ENCODE peak calls at places on chromosomes 3 and 15, in six cellular contexts. K is iPS-NIHi11, F is GM18507, H is amniotic stem cell, A is NCI-H1694 treated with DMSO at 0.1 percent for 48 hours, M is RKO. I is an unnamed sample.

GRCh38 chr3:193354423-193354822 is 24.1 kb downstream of the ATP13A5 start:
- DNase-seq in H (no peak), F (no peak), K (no peak), A (no peak), M (no peak), I (no peak)

GRCh38 chr3:105904683-105905320 is 36.0 kb upstream of the CBLB start:
- DNase-seq in A (no peak), K (no peak), H (no peak), M (no peak), F (no peak), I (no peak)

GRCh38 chr3:50235716-50236483 is at the start of gene GNAI2:
- DNase-seq in F (peak), H (peak), A (peak), K (peak), M (peak), I (peak)

GRCh38 chr3:100060685-100061484 is 53.4 kb downstream of the FILIP1L start:
- DNase-seq in M (no peak), F (no peak), H (no peak), K (no peak), A (no peak), I (no peak)

GRCh38 chr3:160577093-160577492 is 11.7 kb upstream of the KPNA4 start:
- DNase-seq in M (no peak), K (no peak), H (no peak), A (no peak), F (no peak), I (no peak)

GRCh38 chr15:98941595-98942255 is 65.9 kb downstream of the PGPEP1L start:
- DNase-seq in H (no peak), A (no peak), M (no peak), F (no peak), K (no peak), I (no peak)

GRCh38 chr3:4826237-4827100 is 152.8 kb upstream of the BHLHE40 start:
- DNase-seq in H (no peak), K (no peak), M (no peak), F (no peak), A (no peak), I (no peak)

GRCh38 chr3:31936661-31937060 is 44.4 kb downstream of the OSBPL10 start:
- DNase-seq in A (no peak), F (no peak), M (no peak), H (no peak), K (no peak), I (no peak)

GRCh38 chr3:177460100-177460499 is 262.8 kb upstream of the TBL1XR1 start:
- DNase-seq in A (no peak), H (no peak), K (no peak), F (no peak), M (no peak), I (no peak)

GRCh38 chr3:58532794-58533220 is 4.2 kb downstream of the ACOX2 start:
- DNase-seq in K (peak), F (peak), H (peak), A (peak), M (peak), I (peak)

GRCh38 chr3:29170894-29171582 is 109.8 kb upstream of the RBMS3 start:
- DNase-seq in K (no peak), H (no peak), M (no peak), A (no peak), F (no peak), I (no peak)

GRCh38 chr3:15654891-15655290 is 53.3 kb downstream of the BTD start:
- DNase-seq in M (no peak), H (no peak), F (no peak), A (no peak), K (no peak), I (no peak)

GRCh38 chr3:195466251-195466650 is 23.4 kb upstream of the ACAP2 start:
- DNase-seq in H (no peak), F (no peak), A (no peak), K (no peak), M (no peak), I (no peak)

GRCh38 chr15:57671636-57672035 is 34.9 kb upstream of the POLR2M start:
- DNase-seq in A (no peak), H (no peak), F (no peak), M (no peak), K (no peak), I (no peak)

GRCh38 chr3:189100866-189101265 is 70.9 kb upstream of the TPRG1 start:
- DNase-seq in K (no peak), A (no peak), H (no peak), M (no peak), F (no peak), I (no peak)

GRCh38 chr3:23762214-23763039 is 43.3 kb upstream of the UBE2E1 start:
- DNase-seq in K (no peak), H (no peak), F (peak), M (no peak), A (no peak), I (no peak)

GRCh38 chr3:134663646-134664456 is 13.0 kb upstream of the KY start:
- DNase-seq in H (no peak), F (no peak), M (no peak), A (no peak), K (no peak), I (no peak)

GRCh38 chr3:127339943-127340861 is 52.4 kb upstream of the PRR20G start:
- DNase-seq in M (no peak), A (no peak), H (no peak), F (no peak), K (no peak), I (no peak)

GRCh38 chr3:51921081-51921578 is 18.0 kb upstream of the IQCF1 start:
- DNase-seq in K (no peak), F (no peak), A (no peak), H (no peak), M (no peak), I (no peak)

GRCh38 chr3:159634414-159634813 is 354.2 kb upstream of the IL12A start:
- DNase-seq in M (no peak), F (no peak), A (no peak), K (no peak), H (no peak), I (no peak)

GRCh38 chr3:41097896-41098496 is 101.3 kb upstream of the CTNNB1 start:
- DNase-seq in F (no peak), M (no peak), K (no peak), H (no peak), A (no peak), I (no peak)

GRCh38 chr15:69044899-69045298 is 30.4 kb downstream of the NOX5 start:
- DNase-seq in M (peak), F (no peak), A (no peak), K (no peak), H (peak), I (no peak)

GRCh38 chr3:107452436-107452835 is 70.3 kb upstream of the BBX start:
- DNase-seq in M (peak), K (no peak), F (no peak), H (peak), A (no peak), I (no peak)

GRCh38 chr15:92958105-92958504 is 58.0 kb downstream of the CHD2 start:
- DNase-seq in K (no peak), M (peak), H (no peak), A (no peak), F (no peak), I (no peak)

GRCh38 chr3:122530164-122530563 is 15.4 kb upstream of the KPNA1 start:
- DNase-seq in K (no peak), M (no peak), H (no peak), F (no peak), A (no peak), I (no peak)

GRCh38 chr15:71899665-71900064 is 89.3 kb downstream of the NR2E3 start:
- DNase-seq in A (no peak), M (no peak), K (no peak), H (no peak), F (no peak), I (no peak)

GRCh38 chr3:170324962-170325361 is 32.6 kb upstream of the SKIL start:
- DNase-seq in H (no peak), A (no peak), F (no peak), K (no peak), M (no peak), I (no peak)

GRCh38 chr3:142035308-142035922 is 113.9 kb downstream of the TFDP2 start:
- DNase-seq in F (no peak), A (no peak), K (no peak), H (no peak), M (no peak), I (no peak)

GRCh38 chr3:171342200-171342599 is 118.0 kb downstream of the TNIK start:
- DNase-seq in A (no peak), H (no peak), F (no peak), M (no peak), K (no peak), I (no peak)

GRCh38 chr3:172550347-172550943 is 27.2 kb upstream of the TNFSF10 start:
- DNase-seq in K (no peak), H (no peak), M (peak), A (no peak), F (no peak), I (peak)

GRCh38 chr3:59432676-59433075 is 382.9 kb upstream of the CFAP20DC start:
- DNase-seq in A (no peak), M (no peak), H (peak), K (no peak), F (no peak), I (no peak)

GRCh38 chr15:85752591-85752990 is 42.1 kb downstream of the KLHL25 start:
- DNase-seq in M (no peak), A (no peak), H (no peak), K (no peak), F (no peak), I (no peak)

GRCh38 chr3:42688487-42689420 is 3.4 kb downstream of the KLHL40 start:
- DNase-seq in H (no peak), F (no peak), A (no peak), K (no peak), M (no peak), I (no peak)

I was measured in H54.